ENCODE peak calls at places on chromosomes 7 and 10, in seven cellular contexts. Q, Z, F, D, J, N and U are unnamed samples.

GRCh38 chr10:79106651-79107050 is 37.9 kb downstream of the ZMIZ1 start:
- DNase-seq in Q (no peak), Z (no peak), F (no peak), D (no peak), J (no peak), N (no peak), U (no peak)

GRCh38 chr7:31735991-31736982 is 49.3 kb downstream of the PPP1R17 start:
- DNase-seq in Q (peak), Z (peak), F (peak), D (peak), J (peak), N (peak), U (peak)

GRCh38 chr10:77837248-77837924 is 89.2 kb downstream of the DLG5 start:
- DNase-seq in Q (peak), Z (no peak), F (no peak), D (peak), J (peak), N (no peak), U (no peak)

GRCh38 chr7:69635572-69636190 is 37.4 kb downstream of the AUTS2 start:
- DNase-seq in Q (no peak), Z (no peak), F (no peak), D (no peak), J (no peak), N (no peak), U (no peak)

GRCh38 chr10:48449501-48450232 is 143.2 kb downstream of the MAPK8 start:
- DNase-seq in Q (no peak), Z (no peak), F (no peak), D (no peak), J (no peak), N (no peak), U (no peak)

GRCh38 chr7:12256025-12256570 is 45.0 kb downstream of the TMEM106B start:
- DNase-seq in Q (peak), Z (no peak), F (no peak), D (no peak), J (no peak), N (no peak), U (no peak)

GRCh38 chr7:26525413-26526287 is 234.0 kb downstream of the SNX10 start:
- DNase-seq in Q (no peak), Z (no peak), F (no peak), D (no peak), J (no peak), N (peak), U (peak)

GRCh38 chr7:149831730-149832219 is 6.4 kb upstream of the ZNF862 start:
- DNase-seq in Q (no peak), Z (no peak), F (no peak), D (no peak), J (no peak), N (no peak), U (no peak)

GRCh38 chr7:50626286-50626685 is 61.1 kb upstream of the DDC start:
- DNase-seq in Q (no peak), Z (peak), F (no peak), D (no peak), J (no peak), N (no peak), U (no peak)

GRCh38 chr10:93630609-93631320 is 18.4 kb downstream of the PDE6C start:
- DNase-seq in Q (no peak), Z (no peak), F (no peak), D (no peak), J (no peak), N (no peak), U (no peak)

GRCh38 chr7:82375713-82376112 is 67.9 kb downstream of the CACNA2D1 start:
- DNase-seq in Q (no peak), Z (no peak), F (no peak), D (no peak), J (no peak), N (no peak), U (no peak)

GRCh38 chr10:98403812-98404504 is 11.0 kb downstream of the PYROXD2 start:
- DNase-seq in Q (peak), Z (no peak), F (no peak), D (no peak), J (no peak), N (no peak), U (no peak)

GRCh38 chr10:123997486-123998196 is 95.8 kb downstream of the CHST15 start:
- DNase-seq in Q (peak), Z (peak), F (peak), D (no peak), J (no peak), N (no peak), U (no peak)

GRCh38 chr10:30359373-30360206 is 10.5 kb upstream of the MTPAP start:
- DNase-seq in Q (peak), Z (peak), F (peak), D (peak), J (peak), N (peak), U (peak)

GRCh38 chr10:122988501-122988900 is 8.3 kb downstream of the PSTK start:
- DNase-seq in Q (no peak), Z (no peak), F (no peak), D (no peak), J (no peak), N (no peak), U (no peak)

GRCh38 chr10:113610636-113611601 is 52.9 kb downstream of the NRAP start:
- DNase-seq in Q (no peak), Z (no peak), F (no peak), D (no peak), J (no peak), N (no peak), U (no peak)

GRCh38 chr7:77862691-77863090 is 64.1 kb downstream of the PHTF2 start:
- DNase-seq in Q (no peak), Z (no peak), F (no peak), D (no peak), J (no peak), N (peak), U (no peak)

GRCh38 chr10:6314620-6315205 is 112.0 kb downstream of the PFKFB3 start:
- DNase-seq in Q (peak), Z (no peak), F (no peak), D (no peak), J (no peak), N (no peak), U (no peak)

GRCh38 chr7:12685550-12685949 is 1.9 kb upstream of the ARL4A start:
- DNase-seq in Q (no peak), Z (peak), F (no peak), D (peak), J (peak), N (no peak), U (peak)

GRCh38 chr10:22801759-22802158 is 87.4 kb upstream of the PIP4K2A start:
- DNase-seq in Q (no peak), Z (no peak), F (no peak), D (no peak), J (no peak), N (no peak), U (no peak)

GRCh38 chr7:40008218-40008815 is 58.3 kb downstream of the CDK13 start:
- DNase-seq in Q (no peak), Z (no peak), F (no peak), D (no peak), J (no peak), N (no peak), U (no peak)

GRCh38 chr10:122498521-122498920 is 37.2 kb downstream of the HTRA1 start:
- DNase-seq in Q (no peak), Z (no peak), F (no peak), D (no peak), J (no peak), N (no peak), U (no peak)

GRCh38 chr10:4840151-4840550 is 14.1 kb downstream of the AKR1E2 start:
- DNase-seq in Q (no peak), Z (no peak), F (no peak), D (no peak), J (no peak), N (no peak), U (no peak)

GRCh38 chr10:61458031-61458430 is 4.8 kb upstream of the TMEM26 start:
- DNase-seq in Q (no peak), Z (no peak), F (no peak), D (no peak), J (no peak), N (no peak), U (no peak)

GRCh38 chr7:46850563-46851325 is 731.2 kb downstream of the TNS3 start:
- DNase-seq in Q (peak), Z (no peak), F (no peak), D (no peak), J (no peak), N (no peak), U (no peak)

GRCh38 chr10:26311383-26311940 is 94.9 kb downstream of the GAD2 start:
- DNase-seq in Q (no peak), Z (no peak), F (no peak), D (no peak), J (peak), N (no peak), U (no peak)

GRCh38 chr7:17362439-17363095 is 64.1 kb downstream of the AHR start:
- DNase-seq in Q (no peak), Z (no peak), F (no peak), D (no peak), J (no peak), N (no peak), U (no peak)

GRCh38 chr7:70857793-70858545 is 274.0 kb upstream of the GALNT17 start:
- DNase-seq in Q (no peak), Z (no peak), F (no peak), D (no peak), J (no peak), N (no peak), U (no peak)